ENCODE peak calls at places on chromosomes 6 and 20, in eight cellular contexts. One of them, this sample, is unnamed.

GRCh38 chr6:168376811-168377480 is 57.4 kb upstream of the DACT2 start:
- DNase-seq in MM.1S: no peak
- DNase-seq in glutamatergic neuron: no peak
- DNase-seq in foreskin fibroblast: no peak
- DNase-seq in colonic mucosa: peak
- DNase-seq in endothelial cell of umbilical vein: no peak
- DNase-seq in PC-3: no peak
- DNase-seq in omental fat pad: no peak
- DNase-seq in this sample: no peak

GRCh38 chr20:17871861-17872260 is 96.7 kb downstream of the SNX5 start:
- DNase-seq in MM.1S: no peak
- DNase-seq in omental fat pad: no peak
- DNase-seq in glutamatergic neuron: no peak
- DNase-seq in colonic mucosa: no peak
- DNase-seq in PC-3: no peak
- DNase-seq in endothelial cell of umbilical vein: no peak
- DNase-seq in foreskin fibroblast: peak
- DNase-seq in this sample: no peak

GRCh38 chr6:48736486-48737206 is 625.6 kb upstream of the PTCHD4 start:
- DNase-seq in endothelial cell of umbilical vein: no peak
- DNase-seq in omental fat pad: no peak
- DNase-seq in colonic mucosa: no peak
- DNase-seq in glutamatergic neuron: no peak
- DNase-seq in MM.1S: no peak
- DNase-seq in foreskin fibroblast: peak
- DNase-seq in PC-3: peak
- DNase-seq in this sample: no peak

GRCh38 chr6:169212897-169213813 is 40.5 kb downstream of the THBS2 start:
- DNase-seq in PC-3: peak
- DNase-seq in foreskin fibroblast: peak
- DNase-seq in endothelial cell of umbilical vein: peak
- DNase-seq in colonic mucosa: peak
- DNase-seq in omental fat pad: peak
- DNase-seq in MM.1S: peak
- DNase-seq in glutamatergic neuron: peak
- DNase-seq in this sample: peak

GRCh38 chr20:40728470-40728869 is 39.4 kb upstream of the MAFB start:
- DNase-seq in omental fat pad: no peak
- DNase-seq in endothelial cell of umbilical vein: no peak
- DNase-seq in MM.1S: no peak
- DNase-seq in glutamatergic neuron: no peak
- DNase-seq in colonic mucosa: no peak
- DNase-seq in PC-3: peak
- DNase-seq in foreskin fibroblast: peak
- DNase-seq in this sample: no peak

GRCh38 chr6:158153576-158153975 is 14.5 kb downstream of the SERAC1 start:
- DNase-seq in foreskin fibroblast: no peak
- DNase-seq in omental fat pad: no peak
- DNase-seq in endothelial cell of umbilical vein: no peak
- DNase-seq in glutamatergic neuron: no peak
- DNase-seq in colonic mucosa: no peak
- DNase-seq in PC-3: no peak
- DNase-seq in MM.1S: no peak
- DNase-seq in this sample: no peak

GRCh38 chr6:111721677-111722219 is 116.1 kb upstream of the TRAF3IP2 start:
- DNase-seq in glutamatergic neuron: peak
- DNase-seq in foreskin fibroblast: peak
- DNase-seq in MM.1S: peak
- DNase-seq in omental fat pad: no peak
- DNase-seq in colonic mucosa: peak
- DNase-seq in endothelial cell of umbilical vein: peak
- DNase-seq in PC-3: peak
- DNase-seq in this sample: no peak

GRCh38 chr6:1335367-1336037 is 23.6 kb downstream of the FOXQ1 start:
- DNase-seq in glutamatergic neuron: no peak
- DNase-seq in colonic mucosa: peak
- DNase-seq in omental fat pad: no peak
- DNase-seq in PC-3: peak
- DNase-seq in MM.1S: no peak
- DNase-seq in foreskin fibroblast: peak
- DNase-seq in endothelial cell of umbilical vein: no peak
- DNase-seq in this sample: no peak

GRCh38 chr6:105500693-105501092 is 97.8 kb upstream of the PREP start:
- DNase-seq in endothelial cell of umbilical vein: no peak
- DNase-seq in colonic mucosa: no peak
- DNase-seq in PC-3: no peak
- DNase-seq in foreskin fibroblast: no peak
- DNase-seq in MM.1S: no peak
- DNase-seq in glutamatergic neuron: no peak
- DNase-seq in omental fat pad: no peak
- DNase-seq in this sample: no peak
- TF ChIP-seq CTCF in endothelial cell of umbilical vein: no peak
- TF ChIP-seq CTCF in colonic mucosa: no peak
- TF ChIP-seq CTCF in PC-3: peak
- TF ChIP-seq CTCF in foreskin fibroblast: no peak
- TF ChIP-seq CTCF in MM.1S: no peak
- TF ChIP-seq CTCF in glutamatergic neuron: no peak
- TF ChIP-seq CTCF in omental fat pad: no peak
- TF ChIP-seq CTCF in this sample: no peak

DNA sequence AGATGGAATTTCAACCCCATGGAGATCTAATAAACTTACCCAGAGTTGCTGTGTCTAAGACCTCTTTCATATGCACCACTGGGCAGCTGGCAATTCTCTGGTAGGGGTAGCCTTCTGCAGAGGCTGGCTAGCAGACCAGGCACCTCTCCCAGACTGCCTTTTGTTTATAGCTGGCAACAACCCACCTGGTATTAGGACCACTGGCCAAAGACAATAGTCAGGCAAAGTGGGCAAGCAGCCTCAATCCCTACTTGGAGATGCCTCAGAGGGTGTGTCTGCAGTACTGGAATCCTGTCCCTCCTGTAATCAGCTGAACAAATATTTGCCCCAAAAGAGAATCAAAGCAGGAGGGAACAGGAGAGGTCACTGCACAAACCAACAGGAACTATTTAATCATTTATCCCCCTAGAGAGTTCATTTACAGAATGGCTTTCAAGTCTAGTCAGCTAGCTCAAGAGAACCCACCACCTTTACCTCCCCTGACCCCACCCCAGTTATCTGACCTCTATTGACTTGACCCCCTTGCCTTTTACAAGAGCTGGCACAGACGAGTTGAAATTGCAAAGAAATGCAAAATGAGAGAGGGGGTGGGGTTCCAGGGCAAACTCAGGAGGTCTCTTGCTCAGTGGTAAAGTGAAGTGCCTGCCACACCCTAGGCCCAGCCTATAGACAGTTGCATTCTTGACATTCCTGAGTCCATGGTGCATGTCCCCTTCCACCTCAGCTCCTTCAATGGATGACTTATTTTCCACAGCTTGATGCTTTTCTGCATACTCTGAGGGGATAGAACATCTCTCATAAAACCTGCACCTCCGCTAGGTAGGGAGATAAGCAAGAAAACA is 2.8 kb downstream of the BCL2L1 start:
- DNase-seq in PC-3: peak
- DNase-seq in omental fat pad: no peak
- DNase-seq in colonic mucosa: peak
- DNase-seq in endothelial cell of umbilical vein: no peak
- DNase-seq in glutamatergic neuron: no peak
- DNase-seq in MM.1S: no peak
- DNase-seq in foreskin fibroblast: peak
- DNase-seq in this sample: no peak
- TF ChIP-seq CTCF in PC-3: no peak
- TF ChIP-seq CTCF in omental fat pad: no peak
- TF ChIP-seq CTCF in colonic mucosa: no peak
- TF ChIP-seq CTCF in endothelial cell of umbilical vein: no peak
- TF ChIP-seq CTCF in glutamatergic neuron: no peak
- TF ChIP-seq CTCF in MM.1S: no peak
- TF ChIP-seq CTCF in foreskin fibroblast: no peak
- TF ChIP-seq CTCF in this sample: no peak

DNA sequence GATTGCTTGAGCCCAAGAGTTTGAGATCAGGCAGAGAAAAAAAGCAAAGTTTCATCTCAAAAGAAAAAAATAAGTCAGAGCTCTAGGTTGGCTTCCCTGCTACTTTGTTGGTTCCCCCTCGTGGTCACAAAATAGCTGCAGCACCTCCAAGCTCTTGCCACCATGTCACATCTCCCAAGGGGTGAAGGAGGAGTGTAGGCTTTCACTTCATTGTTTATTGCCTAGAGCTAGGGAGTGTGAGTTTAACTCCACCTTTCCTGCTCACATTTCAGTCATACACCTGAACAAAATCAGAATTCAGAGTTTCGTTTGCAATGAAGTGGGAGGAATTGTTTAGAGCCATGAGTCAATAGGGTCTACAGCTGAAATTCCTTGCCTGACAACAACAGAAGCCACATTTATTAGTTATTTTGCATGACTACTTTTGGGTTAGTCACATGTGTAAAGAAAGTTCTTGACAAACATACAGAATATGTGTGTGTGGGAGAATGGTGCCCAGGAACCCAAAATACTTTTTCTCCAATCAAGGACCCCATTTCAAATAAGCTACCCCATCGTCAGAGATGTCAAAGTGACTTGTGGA is 56.2 kb upstream of the UFL1 start:
- DNase-seq in foreskin fibroblast: no peak
- DNase-seq in omental fat pad: no peak
- DNase-seq in colonic mucosa: no peak
- DNase-seq in MM.1S: no peak
- DNase-seq in endothelial cell of umbilical vein: no peak
- DNase-seq in glutamatergic neuron: no peak
- DNase-seq in PC-3: peak
- DNase-seq in this sample: no peak
- TF ChIP-seq CTCF in foreskin fibroblast: no peak
- TF ChIP-seq CTCF in omental fat pad: no peak
- TF ChIP-seq CTCF in colonic mucosa: no peak
- TF ChIP-seq CTCF in MM.1S: peak
- TF ChIP-seq CTCF in endothelial cell of umbilical vein: no peak
- TF ChIP-seq CTCF in glutamatergic neuron: no peak
- TF ChIP-seq CTCF in PC-3: peak
- TF ChIP-seq CTCF in this sample: no peak

GRCh38 chr6:114327074-114327473 is 15.7 kb downstream of the HS3ST5 start:
- DNase-seq in omental fat pad: no peak
- DNase-seq in endothelial cell of umbilical vein: no peak
- DNase-seq in PC-3: no peak
- DNase-seq in glutamatergic neuron: no peak
- DNase-seq in foreskin fibroblast: no peak
- DNase-seq in MM.1S: no peak
- DNase-seq in colonic mucosa: no peak
- DNase-seq in this sample: no peak
- TF ChIP-seq CTCF in omental fat pad: no peak
- TF ChIP-seq CTCF in endothelial cell of umbilical vein: no peak
- TF ChIP-seq CTCF in PC-3: peak
- TF ChIP-seq CTCF in glutamatergic neuron: no peak
- TF ChIP-seq CTCF in foreskin fibroblast: no peak
- TF ChIP-seq CTCF in MM.1S: no peak
- TF ChIP-seq CTCF in colonic mucosa: no peak
- TF ChIP-seq CTCF in this sample: no peak

DNA sequence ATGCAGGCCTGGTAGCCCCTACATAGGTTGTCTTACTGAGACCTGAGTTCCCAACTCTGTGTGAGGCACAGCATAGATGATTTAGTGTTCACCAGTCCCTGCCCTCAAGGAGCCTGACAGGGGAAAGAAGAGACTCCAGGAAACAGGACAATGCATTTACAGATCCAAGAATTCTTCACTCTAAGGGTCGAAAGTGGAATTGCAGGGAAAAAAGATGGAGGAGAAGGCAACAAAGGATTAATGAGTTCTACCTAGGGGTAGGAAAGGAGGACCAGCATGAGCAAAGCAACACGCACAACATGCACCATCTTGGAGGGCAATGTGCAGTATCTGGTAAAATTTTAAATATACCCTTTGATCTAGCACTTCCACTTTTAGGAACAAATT is 5.9 kb downstream of the SPAG4 start:
- DNase-seq in omental fat pad: no peak
- DNase-seq in endothelial cell of umbilical vein: no peak
- DNase-seq in foreskin fibroblast: peak
- DNase-seq in PC-3: no peak
- DNase-seq in MM.1S: no peak
- DNase-seq in glutamatergic neuron: no peak
- DNase-seq in colonic mucosa: no peak
- DNase-seq in this sample: no peak
- TF ChIP-seq CTCF in omental fat pad: no peak
- TF ChIP-seq CTCF in endothelial cell of umbilical vein: peak
- TF ChIP-seq CTCF in foreskin fibroblast: peak
- TF ChIP-seq CTCF in PC-3: peak
- TF ChIP-seq CTCF in MM.1S: no peak
- TF ChIP-seq CTCF in glutamatergic neuron: peak
- TF ChIP-seq CTCF in colonic mucosa: no peak
- TF ChIP-seq CTCF in this sample: no peak

DNA sequence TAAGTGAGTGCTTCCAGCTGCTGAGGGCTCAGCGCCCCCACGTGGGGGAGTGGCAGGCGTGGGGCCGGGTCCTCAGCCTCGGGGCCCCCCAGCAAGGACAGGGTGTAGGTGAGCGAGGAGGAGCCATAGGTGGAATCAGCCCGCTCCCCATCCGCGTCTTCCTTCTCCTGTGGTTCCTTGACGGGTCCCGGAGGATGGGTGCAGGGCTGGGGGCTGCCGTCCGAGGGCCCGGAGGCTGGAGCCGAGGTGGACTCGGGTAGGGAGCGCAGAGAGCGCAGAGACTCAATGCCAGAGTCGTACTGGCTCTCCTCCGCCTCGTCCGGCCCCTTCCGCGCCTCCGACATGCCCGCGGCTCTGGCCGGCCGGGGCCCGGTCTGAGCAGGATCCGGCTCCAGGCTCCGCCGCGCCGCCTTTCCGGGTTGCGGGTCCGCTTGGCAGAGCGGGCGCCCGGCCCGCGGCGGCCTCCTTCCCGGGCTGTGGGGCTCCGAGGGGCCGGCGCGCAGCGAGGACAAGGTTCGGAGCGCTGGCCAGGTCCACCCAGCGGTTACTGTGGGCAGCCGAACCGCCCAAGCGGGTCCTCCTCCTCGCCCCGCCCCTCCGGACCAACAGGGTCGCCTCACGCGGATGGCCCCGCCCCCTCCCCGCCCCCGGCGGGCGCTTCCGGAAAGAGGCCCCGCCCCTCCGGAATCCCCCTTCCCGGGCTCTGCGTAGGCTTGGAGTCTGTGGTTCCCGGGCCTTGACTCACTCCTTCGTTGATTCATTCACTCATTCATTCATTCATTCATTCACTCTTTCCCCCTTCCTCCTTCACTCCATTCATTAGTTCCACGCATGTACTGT is at the start of gene NFKBIE:
- DNase-seq in endothelial cell of umbilical vein: peak
- DNase-seq in foreskin fibroblast: peak
- DNase-seq in colonic mucosa: peak
- DNase-seq in PC-3: peak
- DNase-seq in MM.1S: peak
- DNase-seq in omental fat pad: peak
- DNase-seq in glutamatergic neuron: peak
- DNase-seq in this sample: peak
- TF ChIP-seq CTCF in endothelial cell of umbilical vein: peak
- TF ChIP-seq CTCF in foreskin fibroblast: no peak
- TF ChIP-seq CTCF in colonic mucosa: no peak
- TF ChIP-seq CTCF in PC-3: peak
- TF ChIP-seq CTCF in MM.1S: peak
- TF ChIP-seq CTCF in omental fat pad: no peak
- TF ChIP-seq CTCF in glutamatergic neuron: no peak
- TF ChIP-seq CTCF in this sample: peak

DNA sequence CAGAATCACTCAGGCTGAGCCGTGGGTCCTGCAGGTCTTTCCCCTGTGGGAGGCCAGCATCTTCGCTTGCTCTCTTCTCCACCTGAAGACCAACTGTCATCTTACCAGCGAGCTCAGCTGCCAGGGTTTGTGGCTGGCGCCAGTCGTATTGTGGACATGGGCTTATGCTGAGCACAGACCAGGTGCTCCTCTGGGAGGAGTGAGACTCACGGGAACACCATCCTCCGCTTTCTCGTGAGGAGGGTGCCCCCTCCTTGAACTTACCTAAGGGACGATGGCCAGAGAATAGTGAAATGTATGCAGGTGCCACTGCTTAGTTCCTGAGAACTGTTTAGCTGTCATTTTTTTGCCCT is 17.1 kb downstream of the WRNIP1 start:
- DNase-seq in endothelial cell of umbilical vein: no peak
- DNase-seq in PC-3: no peak
- DNase-seq in glutamatergic neuron: no peak
- DNase-seq in foreskin fibroblast: no peak
- DNase-seq in MM.1S: no peak
- DNase-seq in colonic mucosa: no peak
- DNase-seq in omental fat pad: no peak
- DNase-seq in this sample: no peak
- TF ChIP-seq CTCF in endothelial cell of umbilical vein: no peak
- TF ChIP-seq CTCF in PC-3: no peak
- TF ChIP-seq CTCF in glutamatergic neuron: no peak
- TF ChIP-seq CTCF in foreskin fibroblast: no peak
- TF ChIP-seq CTCF in MM.1S: no peak
- TF ChIP-seq CTCF in colonic mucosa: no peak
- TF ChIP-seq CTCF in omental fat pad: no peak
- TF ChIP-seq CTCF in this sample: no peak